ENCODE peak calls at places on chromosomes 11 and 22, in ten cellular contexts. One of them, this sample, is unnamed.

GRCh38 chr22:45842141-45842831 is 134.7 kb downstream of the WNT7B start:
- DNase-seq in CD8-positive, alpha-beta T cell: no peak
- DNase-seq in COR-L47: no peak
- DNase-seq in NCI-H1048: no peak
- DNase-seq in naive thymus-derived CD4-positive, alpha-beta T cell: no peak
- DNase-seq in tibial nerve: no peak
- DNase-seq in activated naive CD8-positive, alpha-beta T cell treated with anti-CD3 and anti-CD28 coated beads, Interleukin-2, amount 50 U/mL, for 16 hours: no peak
- DNase-seq in colonic mucosa: no peak
- DNase-seq in brain microvascular endothelial cell: no peak
- DNase-seq in upper lobe of right lung: no peak
- DNase-seq in this sample: no peak

GRCh38 chr11:1737080-1737757 is 13.2 kb downstream of the IFITM10 start:
- DNase-seq in CD8-positive, alpha-beta T cell: no peak
- DNase-seq in COR-L47: no peak
- DNase-seq in NCI-H1048: no peak
- DNase-seq in naive thymus-derived CD4-positive, alpha-beta T cell: no peak
- DNase-seq in tibial nerve: no peak
- DNase-seq in activated naive CD8-positive, alpha-beta T cell treated with anti-CD3 and anti-CD28 coated beads, Interleukin-2, amount 50 U/mL, for 16 hours: no peak
- DNase-seq in colonic mucosa: no peak
- DNase-seq in brain microvascular endothelial cell: no peak
- DNase-seq in upper lobe of right lung: no peak
- DNase-seq in this sample: no peak

GRCh38 chr22:49303781-49304461 is 523.8 kb downstream of the BRD1 start:
- DNase-seq in CD8-positive, alpha-beta T cell: peak
- DNase-seq in COR-L47: no peak
- DNase-seq in NCI-H1048: no peak
- DNase-seq in naive thymus-derived CD4-positive, alpha-beta T cell: no peak
- DNase-seq in tibial nerve: no peak
- DNase-seq in activated naive CD8-positive, alpha-beta T cell treated with anti-CD3 and anti-CD28 coated beads, Interleukin-2, amount 50 U/mL, for 16 hours: no peak
- DNase-seq in colonic mucosa: peak
- DNase-seq in brain microvascular endothelial cell: no peak
- DNase-seq in upper lobe of right lung: peak
- DNase-seq in this sample: no peak

GRCh38 chr11:36398261-36398953 is 102.3 kb downstream of the PRR5L start:
- DNase-seq in CD8-positive, alpha-beta T cell: no peak
- DNase-seq in COR-L47: no peak
- DNase-seq in NCI-H1048: no peak
- DNase-seq in naive thymus-derived CD4-positive, alpha-beta T cell: no peak
- DNase-seq in tibial nerve: no peak
- DNase-seq in activated naive CD8-positive, alpha-beta T cell treated with anti-CD3 and anti-CD28 coated beads, Interleukin-2, amount 50 U/mL, for 16 hours: no peak
- DNase-seq in colonic mucosa: no peak
- DNase-seq in brain microvascular endothelial cell: no peak
- DNase-seq in upper lobe of right lung: no peak
- DNase-seq in this sample: no peak

GRCh38 chr11:95913830-95914229 is 10.1 kb downstream of the MTMR2 start:
- DNase-seq in CD8-positive, alpha-beta T cell: no peak
- DNase-seq in COR-L47: no peak
- DNase-seq in NCI-H1048: no peak
- DNase-seq in naive thymus-derived CD4-positive, alpha-beta T cell: no peak
- DNase-seq in tibial nerve: no peak
- DNase-seq in activated naive CD8-positive, alpha-beta T cell treated with anti-CD3 and anti-CD28 coated beads, Interleukin-2, amount 50 U/mL, for 16 hours: no peak
- DNase-seq in colonic mucosa: no peak
- DNase-seq in brain microvascular endothelial cell: no peak
- DNase-seq in upper lobe of right lung: no peak
- DNase-seq in this sample: no peak

GRCh38 chr11:32379714-32380113 is 55.6 kb downstream of the WT1 start:
- DNase-seq in CD8-positive, alpha-beta T cell: no peak
- DNase-seq in COR-L47: no peak
- DNase-seq in NCI-H1048: no peak
- DNase-seq in naive thymus-derived CD4-positive, alpha-beta T cell: no peak
- DNase-seq in tibial nerve: no peak
- DNase-seq in activated naive CD8-positive, alpha-beta T cell treated with anti-CD3 and anti-CD28 coated beads, Interleukin-2, amount 50 U/mL, for 16 hours: no peak
- DNase-seq in colonic mucosa: no peak
- DNase-seq in brain microvascular endothelial cell: no peak
- DNase-seq in upper lobe of right lung: no peak
- DNase-seq in this sample: no peak

GRCh38 chr11:85316967-85317366 is 310.2 kb downstream of the DLG2 start:
- DNase-seq in CD8-positive, alpha-beta T cell: no peak
- DNase-seq in COR-L47: peak
- DNase-seq in NCI-H1048: no peak
- DNase-seq in naive thymus-derived CD4-positive, alpha-beta T cell: no peak
- DNase-seq in tibial nerve: no peak
- DNase-seq in activated naive CD8-positive, alpha-beta T cell treated with anti-CD3 and anti-CD28 coated beads, Interleukin-2, amount 50 U/mL, for 16 hours: no peak
- DNase-seq in colonic mucosa: no peak
- DNase-seq in brain microvascular endothelial cell: no peak
- DNase-seq in upper lobe of right lung: no peak
- DNase-seq in this sample: no peak

GRCh38 chr11:124920870-124921609 is 2.0 kb downstream of the HEPN1 start:
- DNase-seq in CD8-positive, alpha-beta T cell: peak
- DNase-seq in COR-L47: no peak
- DNase-seq in NCI-H1048: no peak
- DNase-seq in naive thymus-derived CD4-positive, alpha-beta T cell: peak
- DNase-seq in tibial nerve: peak
- DNase-seq in activated naive CD8-positive, alpha-beta T cell treated with anti-CD3 and anti-CD28 coated beads, Interleukin-2, amount 50 U/mL, for 16 hours: peak
- DNase-seq in colonic mucosa: peak
- DNase-seq in brain microvascular endothelial cell: peak
- DNase-seq in upper lobe of right lung: peak
- DNase-seq in this sample: peak

GRCh38 chr11:76277298-76278175 is 71.2 kb upstream of the WNT11 start:
- DNase-seq in CD8-positive, alpha-beta T cell: no peak
- DNase-seq in COR-L47: no peak
- DNase-seq in NCI-H1048: no peak
- DNase-seq in naive thymus-derived CD4-positive, alpha-beta T cell: no peak
- DNase-seq in tibial nerve: no peak
- DNase-seq in activated naive CD8-positive, alpha-beta T cell treated with anti-CD3 and anti-CD28 coated beads, Interleukin-2, amount 50 U/mL, for 16 hours: no peak
- DNase-seq in colonic mucosa: no peak
- DNase-seq in brain microvascular endothelial cell: no peak
- DNase-seq in upper lobe of right lung: no peak
- DNase-seq in this sample: no peak

GRCh38 chr22:38257650-38258246 is 15.1 kb downstream of the TMEM184B start:
- DNase-seq in CD8-positive, alpha-beta T cell: no peak
- DNase-seq in COR-L47: peak
- DNase-seq in NCI-H1048: no peak
- DNase-seq in naive thymus-derived CD4-positive, alpha-beta T cell: no peak
- DNase-seq in tibial nerve: no peak
- DNase-seq in activated naive CD8-positive, alpha-beta T cell treated with anti-CD3 and anti-CD28 coated beads, Interleukin-2, amount 50 U/mL, for 16 hours: no peak
- DNase-seq in colonic mucosa: peak
- DNase-seq in brain microvascular endothelial cell: no peak
- DNase-seq in upper lobe of right lung: no peak
- DNase-seq in this sample: no peak

GRCh38 chr22:23068096-23068831 is 2.1 kb upstream of the GNAZ start:
- DNase-seq in CD8-positive, alpha-beta T cell: no peak
- DNase-seq in COR-L47: no peak
- DNase-seq in NCI-H1048: no peak
- DNase-seq in naive thymus-derived CD4-positive, alpha-beta T cell: no peak
- DNase-seq in tibial nerve: no peak
- DNase-seq in activated naive CD8-positive, alpha-beta T cell treated with anti-CD3 and anti-CD28 coated beads, Interleukin-2, amount 50 U/mL, for 16 hours: no peak
- DNase-seq in colonic mucosa: no peak
- DNase-seq in brain microvascular endothelial cell: no peak
- DNase-seq in upper lobe of right lung: peak
- DNase-seq in this sample: no peak

GRCh38 chr11:35675901-35676610 is 13.5 kb downstream of the TRIM44 start:
- DNase-seq in CD8-positive, alpha-beta T cell: no peak
- DNase-seq in COR-L47: no peak
- DNase-seq in NCI-H1048: no peak
- DNase-seq in naive thymus-derived CD4-positive, alpha-beta T cell: no peak
- DNase-seq in tibial nerve: no peak
- DNase-seq in activated naive CD8-positive, alpha-beta T cell treated with anti-CD3 and anti-CD28 coated beads, Interleukin-2, amount 50 U/mL, for 16 hours: no peak
- DNase-seq in colonic mucosa: no peak
- DNase-seq in brain microvascular endothelial cell: no peak
- DNase-seq in upper lobe of right lung: no peak
- DNase-seq in this sample: no peak

GRCh38 chr22:43053176-43053575 is 36.0 kb downstream of the TTLL1 start:
- DNase-seq in CD8-positive, alpha-beta T cell: no peak
- DNase-seq in COR-L47: no peak
- DNase-seq in NCI-H1048: no peak
- DNase-seq in naive thymus-derived CD4-positive, alpha-beta T cell: no peak
- DNase-seq in tibial nerve: no peak
- DNase-seq in activated naive CD8-positive, alpha-beta T cell treated with anti-CD3 and anti-CD28 coated beads, Interleukin-2, amount 50 U/mL, for 16 hours: no peak
- DNase-seq in colonic mucosa: no peak
- DNase-seq in brain microvascular endothelial cell: no peak
- DNase-seq in upper lobe of right lung: no peak
- DNase-seq in this sample: no peak

GRCh38 chr11:84924290-84924689 is 702.9 kb downstream of the DLG2 start:
- DNase-seq in CD8-positive, alpha-beta T cell: no peak
- DNase-seq in COR-L47: no peak
- DNase-seq in NCI-H1048: no peak
- DNase-seq in naive thymus-derived CD4-positive, alpha-beta T cell: no peak
- DNase-seq in tibial nerve: no peak
- DNase-seq in activated naive CD8-positive, alpha-beta T cell treated with anti-CD3 and anti-CD28 coated beads, Interleukin-2, amount 50 U/mL, for 16 hours: no peak
- DNase-seq in colonic mucosa: no peak
- DNase-seq in brain microvascular endothelial cell: no peak
- DNase-seq in upper lobe of right lung: no peak
- DNase-seq in this sample: no peak

GRCh38 chr11:117189941-117190544 is 9.1 kb upstream of the TAGLN start:
- DNase-seq in CD8-positive, alpha-beta T cell: no peak
- DNase-seq in COR-L47: no peak
- DNase-seq in NCI-H1048: no peak
- DNase-seq in naive thymus-derived CD4-positive, alpha-beta T cell: no peak
- DNase-seq in tibial nerve: no peak
- DNase-seq in activated naive CD8-positive, alpha-beta T cell treated with anti-CD3 and anti-CD28 coated beads, Interleukin-2, amount 50 U/mL, for 16 hours: no peak
- DNase-seq in colonic mucosa: no peak
- DNase-seq in brain microvascular endothelial cell: no peak
- DNase-seq in upper lobe of right lung: peak
- DNase-seq in this sample: no peak

GRCh38 chr11:75346912-75347647 is 4.4 kb downstream of the ARRB1 start:
- DNase-seq in CD8-positive, alpha-beta T cell: no peak
- DNase-seq in COR-L47: no peak
- DNase-seq in NCI-H1048: no peak
- DNase-seq in naive thymus-derived CD4-positive, alpha-beta T cell: no peak
- DNase-seq in tibial nerve: no peak
- DNase-seq in activated naive CD8-positive, alpha-beta T cell treated with anti-CD3 and anti-CD28 coated beads, Interleukin-2, amount 50 U/mL, for 16 hours: no peak
- DNase-seq in colonic mucosa: peak
- DNase-seq in brain microvascular endothelial cell: no peak
- DNase-seq in upper lobe of right lung: peak
- DNase-seq in this sample: no peak

GRCh38 chr22:21642584-21643448 is 714 bp downstream of the SDF2L1 start:
- DNase-seq in CD8-positive, alpha-beta T cell: peak
- DNase-seq in COR-L47: peak
- DNase-seq in NCI-H1048: no peak
- DNase-seq in naive thymus-derived CD4-positive, alpha-beta T cell: peak
- DNase-seq in tibial nerve: no peak
- DNase-seq in activated naive CD8-positive, alpha-beta T cell treated with anti-CD3 and anti-CD28 coated beads, Interleukin-2, amount 50 U/mL, for 16 hours: peak
- DNase-seq in colonic mucosa: peak
- DNase-seq in brain microvascular endothelial cell: peak
- DNase-seq in upper lobe of right lung: peak
- DNase-seq in this sample: peak

GRCh38 chr11:13465909-13466371 is 2.9 kb upstream of the BTBD10 start:
- DNase-seq in CD8-positive, alpha-beta T cell: no peak
- DNase-seq in COR-L47: peak
- DNase-seq in NCI-H1048: peak
- DNase-seq in naive thymus-derived CD4-positive, alpha-beta T cell: no peak
- DNase-seq in tibial nerve: peak
- DNase-seq in activated naive CD8-positive, alpha-beta T cell treated with anti-CD3 and anti-CD28 coated beads, Interleukin-2, amount 50 U/mL, for 16 hours: no peak
- DNase-seq in colonic mucosa: no peak
- DNase-seq in brain microvascular endothelial cell: peak
- DNase-seq in upper lobe of right lung: no peak
- DNase-seq in this sample: no peak

GRCh38 chr22:21965762-21966288 is 13.2 kb upstream of the PPM1F start:
- DNase-seq in CD8-positive, alpha-beta T cell: no peak
- DNase-seq in COR-L47: no peak
- DNase-seq in NCI-H1048: no peak
- DNase-seq in naive thymus-derived CD4-positive, alpha-beta T cell: no peak
- DNase-seq in tibial nerve: no peak
- DNase-seq in activated naive CD8-positive, alpha-beta T cell treated with anti-CD3 and anti-CD28 coated beads, Interleukin-2, amount 50 U/mL, for 16 hours: no peak
- DNase-seq in colonic mucosa: no peak
- DNase-seq in brain microvascular endothelial cell: no peak
- DNase-seq in upper lobe of right lung: no peak
- DNase-seq in this sample: no peak

GRCh38 chr11:118437736-118438125 is 1.4 kb downstream of the KMT2A start:
- DNase-seq in CD8-positive, alpha-beta T cell: peak
- DNase-seq in COR-L47: no peak
- DNase-seq in NCI-H1048: no peak
- DNase-seq in naive thymus-derived CD4-positive, alpha-beta T cell: peak
- DNase-seq in tibial nerve: peak
- DNase-seq in activated naive CD8-positive, alpha-beta T cell treated with anti-CD3 and anti-CD28 coated beads, Interleukin-2, amount 50 U/mL, for 16 hours: no peak
- DNase-seq in colonic mucosa: peak
- DNase-seq in brain microvascular endothelial cell: no peak
- DNase-seq in upper lobe of right lung: no peak
- DNase-seq in this sample: peak

GRCh38 chr22:37518509-37519267 is 527 bp downstream of the CARD10 start:
- DNase-seq in CD8-positive, alpha-beta T cell: no peak
- DNase-seq in COR-L47: no peak
- DNase-seq in NCI-H1048: no peak
- DNase-seq in naive thymus-derived CD4-positive, alpha-beta T cell: no peak
- DNase-seq in tibial nerve: no peak
- DNase-seq in activated naive CD8-positive, alpha-beta T cell treated with anti-CD3 and anti-CD28 coated beads, Interleukin-2, amount 50 U/mL, for 16 hours: no peak
- DNase-seq in colonic mucosa: peak
- DNase-seq in brain microvascular endothelial cell: no peak
- DNase-seq in upper lobe of right lung: no peak
- DNase-seq in this sample: no peak

GRCh38 chr22:44393066-44393465 is 80.3 kb upstream of the SHISAL1 start:
- DNase-seq in CD8-positive, alpha-beta T cell: no peak
- DNase-seq in COR-L47: no peak
- DNase-seq in NCI-H1048: no peak
- DNase-seq in naive thymus-derived CD4-positive, alpha-beta T cell: no peak
- DNase-seq in tibial nerve: no peak
- DNase-seq in activated naive CD8-positive, alpha-beta T cell treated with anti-CD3 and anti-CD28 coated beads, Interleukin-2, amount 50 U/mL, for 16 hours: no peak
- DNase-seq in colonic mucosa: no peak
- DNase-seq in brain microvascular endothelial cell: no peak
- DNase-seq in upper lobe of right lung: peak
- DNase-seq in this sample: no peak